ENCODE peak calls at places on chromosomes 1 and 21, in ten cellular contexts. C, T, N, O, Z, U, D, H, Q and K are unnamed samples.

GRCh38 chr1:6491480-6491962 is at the start of gene PLEKHG5:
- DNase-seq in C (peak), T (peak), N (no peak), O (no peak), Z (peak), U (no peak), D (no peak), H (no peak), Q (no peak), K (peak)

GRCh38 chr1:97792655-97793054 is 128.2 kb downstream of the DPYD start:
- DNase-seq in C (no peak), T (no peak), N (no peak), O (no peak), Z (no peak), U (no peak), D (no peak), H (no peak), Q (no peak), K (no peak)

GRCh38 chr1:10601342-10602060 is 126.8 kb downstream of the PEX14 start:
- DNase-seq in C (no peak), T (no peak), N (no peak), O (no peak), Z (no peak), U (no peak), D (no peak), H (no peak), Q (no peak), K (no peak)

GRCh38 chr21:33540711-33541104 is 1.2 kb downstream of the GART start:
- DNase-seq in C (no peak), T (no peak), N (no peak), O (no peak), Z (no peak), U (no peak), D (no peak), H (no peak), Q (no peak), K (no peak)

GRCh38 chr1:205274041-205274691 is 46.4 kb downstream of the TMCC2 start:
- DNase-seq in C (no peak), T (no peak), N (no peak), O (no peak), Z (no peak), U (no peak), D (no peak), H (no peak), Q (no peak), K (no peak)

GRCh38 chr1:113396585-113396984 is 6.3 kb downstream of the MAGI3 start:
- DNase-seq in C (peak), T (peak), N (no peak), O (no peak), Z (peak), U (no peak), D (no peak), H (no peak), Q (no peak), K (peak)

GRCh38 chr1:10522324-10522860 is 47.6 kb downstream of the PEX14 start:
- DNase-seq in C (no peak), T (no peak), N (no peak), O (no peak), Z (no peak), U (no peak), D (no peak), H (peak), Q (no peak), K (no peak)

GRCh38 chr1:10646347-10646861 is 150.0 kb downstream of the CASZ1 start:
- DNase-seq in C (peak), T (peak), N (no peak), O (no peak), Z (peak), U (no peak), D (no peak), H (no peak), Q (peak), K (peak)

GRCh38 chr1:197738927-197739326 is 36.4 kb downstream of the DENND1B start:
- DNase-seq in C (no peak), T (no peak), N (no peak), O (no peak), Z (no peak), U (no peak), D (no peak), H (no peak), Q (no peak), K (no peak)

GRCh38 chr1:66253330-66253921 is 280.5 kb upstream of the SGIP1 start:
- DNase-seq in C (peak), T (peak), N (no peak), O (peak), Z (no peak), U (no peak), D (peak), H (peak), Q (peak), K (peak)

GRCh38 chr1:121418369-121419049 is 233.7 kb downstream of the SRGAP2C start:
- DNase-seq in C (no peak), T (no peak), N (no peak), O (no peak), Z (no peak), U (no peak), D (no peak), H (no peak), Q (no peak), K (no peak)